ENCODE peak calls at places on chromosome 10, in five cellular contexts. W, M, H, P and G are unnamed samples.

GRCh38 chr10:11024596-11024995 is 6.9 kb downstream of the CELF2 start:
- DNase-seq in W (no peak), H (no peak), M (peak; percentile 11), P (no peak), G (no peak)

GRCh38 chr10:124029559-124029958 is 63.8 kb downstream of the CHST15 start:
- DNase-seq in H (no peak), M (no peak), P (no peak), W (no peak), G (no peak)

GRCh38 chr10:90966146-90966545 is 45.3 kb upstream of the ANKRD1 start:
- DNase-seq in H (no peak), P (no peak), M (no peak), W (no peak), G (no peak)

GRCh38 chr10:132700168-132701098 is 85.5 kb downstream of the NKX6-2 start:
- DNase-seq in W (peak; percentile 72), H (no peak), M (no peak), P (no peak), G (peak; percentile 12)

GRCh38 chr10:74078037-74078436 is 72.6 kb downstream of the AP3M1 start:
- DNase-seq in P (no peak), H (no peak), W (no peak), M (peak; percentile 62), G (no peak)

GRCh38 chr10:71014021-71014782 is 125.8 kb upstream of the PCBD1 start:
- DNase-seq in H (no peak), W (no peak), P (no peak), M (no peak), G (no peak)

GRCh38 chr10:63627881-63628296 is 106.7 kb downstream of the REEP3 start:
- DNase-seq in H (no peak), M (no peak), W (no peak), P (no peak), G (no peak)

GRCh38 chr10:33734393-33735110 is 400.1 kb upstream of the NRP1 start:
- DNase-seq in H (no peak), W (no peak), M (peak; percentile 85), P (no peak), G (no peak)

GRCh38 chr10:49803988-49804387 is 41.9 kb upstream of the OGDHL start:
- DNase-seq in M (no peak), W (no peak), P (no peak), H (no peak), G (no peak)